ENCODE peak calls at places on chromosomes 11 and 22, in nine cellular contexts. B, Y, T, P, S, Z, H, O and A are unnamed samples.
A peak's percentile ranks its signal among the peaks of the same experiment; 100 is the strongest.

GRCh38 chr11:111629499-111629898 is 27.2 kb downstream of the SIK2 start:
- DNase-seq in H (no peak), Z (no peak), Y (no peak), T (no peak), O (no peak), S (no peak), B (no peak), P (no peak), A (no peak)

GRCh38 chr11:30653606-30654005 is 67.5 kb upstream of the MPPED2 start:
- DNase-seq in P (no peak), T (no peak), Y (no peak), B (peak; percentile 30), Z (no peak), O (no peak), S (no peak), H (no peak), A (no peak)

GRCh38 chr22:20247010-20247505 is 21.1 kb downstream of the RTN4R start:
- DNase-seq in B (peak; percentile 30), Z (no peak), T (no peak), O (no peak), P (no peak), H (no peak), Y (no peak), S (no peak), A (no peak)

GRCh38 chr11:118275184-118275583 is 11.1 kb upstream of the MPZL2 start:
- DNase-seq in T (no peak), S (peak; percentile 64), P (peak; percentile 90), Z (no peak), H (no peak), B (no peak), O (no peak), Y (peak; percentile 94), A (no peak)

GRCh38 chr11:107898270-107898669 is 30.0 kb upstream of the RAB39A start:
- DNase-seq in P (peak; percentile 35), B (peak; percentile 62), Z (peak; percentile 26), O (peak; percentile 32), H (peak; percentile 53), S (peak; percentile 72), Y (peak; percentile 81), T (no peak), A (no peak)

GRCh38 chr11:69161117-69161407 is 5.3 kb downstream of the SMIM38 start:
- DNase-seq in T (no peak), S (no peak), P (no peak), Y (no peak), H (no peak), Z (no peak), O (no peak), B (no peak), A (no peak)

GRCh38 chr22:44091021-44091721 is 67.1 kb downstream of the PARVB start:
- DNase-seq in S (peak; percentile 21), Z (peak; percentile 28), P (no peak), O (peak; percentile 16), T (no peak), Y (peak; percentile 26), H (peak; percentile 22), B (peak; percentile 54), A (no peak)

GRCh38 chr11:58771458-58771855 is 39.7 kb upstream of the GLYAT start:
- DNase-seq in P (peak; percentile 9), Y (peak; percentile 48), S (no peak), T (no peak), B (no peak), O (no peak), H (no peak), Z (no peak), A (no peak)

GRCh38 chr11:103108933-103109817 is at the start of gene DYNC2H1:
- DNase-seq in B (peak; percentile 96), P (peak; percentile 94), S (peak; percentile 96), Z (peak; percentile 96), O (peak; percentile 90), H (peak; percentile 91), Y (peak; percentile 99), T (peak; percentile 73), A (peak; percentile 96)

GRCh38 chr11:101049123-101049522 is 80.5 kb downstream of the PGR start:
- DNase-seq in Y (peak; percentile 94), O (no peak), H (no peak), Z (peak; percentile 8), P (peak; percentile 70), B (peak; percentile 17), S (no peak), T (no peak), A (no peak)

GRCh38 chr22:49979587-49980264 is 19.2 kb downstream of the PIM3 start:
- DNase-seq in H (peak; percentile 58), Z (peak; percentile 29), Y (peak; percentile 63), O (no peak), T (no peak), S (peak; percentile 60), B (peak; percentile 83), P (no peak), A (no peak)

GRCh38 chr11:44600261-44600660 is 34.8 kb downstream of the CD82 start:
- DNase-seq in H (no peak), P (no peak), T (no peak), B (no peak), S (no peak), Y (no peak), O (no peak), Z (no peak), A (no peak)
- H3K4me1 ChIP-seq in H (peaks cover 21% of the 10 kb centered on the region), P (peaks cover 21% of the 10 kb centered on the region), T (peaks cover 28% of the 10 kb centered on the region), B (peaks cover 4% of the 10 kb centered on the region), S (no peaks in the 10 kb centered on the region), Y (no peaks in the 10 kb centered on the region), O (peaks cover 69% of the 10 kb centered on the region), Z (peaks cover 23% of the 10 kb centered on the region), A (peaks cover 48% of the 10 kb centered on the region)

DNA sequence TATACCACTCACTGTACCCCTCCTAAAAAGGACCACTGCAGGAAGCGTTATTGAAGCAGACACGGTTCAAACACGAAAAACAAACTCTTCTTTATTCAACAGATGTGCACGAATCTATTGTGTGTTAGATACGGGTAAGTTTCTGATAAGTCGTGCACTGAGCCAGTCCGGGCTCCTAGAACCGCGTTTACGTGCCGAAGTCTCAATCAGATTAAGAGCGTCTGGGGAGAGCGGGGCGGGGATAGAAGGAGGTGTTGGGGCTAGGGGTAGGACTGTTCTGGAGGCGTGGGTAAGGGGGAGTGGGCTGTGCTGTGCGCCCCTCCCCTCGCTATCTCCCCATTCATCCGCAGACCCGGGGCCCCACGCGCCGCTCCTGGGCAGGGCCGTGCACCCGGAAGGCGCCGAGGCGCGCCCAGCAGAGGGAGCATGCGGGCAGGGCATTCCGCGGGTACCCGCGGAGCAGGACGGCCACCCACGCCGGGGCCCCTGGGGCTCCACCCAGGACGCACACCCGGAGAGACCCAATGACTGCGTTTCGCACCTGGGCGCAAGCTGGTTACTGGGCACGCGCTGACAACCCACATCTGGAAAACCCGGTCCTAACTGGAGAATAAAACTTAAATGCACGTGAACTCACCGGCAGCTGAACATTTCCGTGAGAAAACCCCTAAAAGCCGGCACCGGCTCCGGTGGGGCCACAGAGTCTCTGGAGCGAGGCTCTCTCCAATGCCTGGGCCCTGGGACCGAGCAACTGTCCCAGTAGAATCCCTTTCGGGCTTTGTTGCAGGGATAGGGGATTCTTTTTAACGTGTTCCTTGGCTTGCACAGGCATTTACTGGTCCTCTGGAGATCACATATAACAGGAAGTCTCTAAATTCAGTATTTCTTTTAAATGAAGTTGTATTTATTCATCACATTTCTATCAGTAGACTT is 40.6 kb downstream of the WEE1 start:
- DNase-seq in P (peak; percentile 85), Y (peak; percentile 81), Z (peak; percentile 94), S (peak; percentile 85), O (peak; percentile 87), T (peak; percentile 69), H (peak; percentile 89), B (peak; percentile 79), A (peak; percentile 92)
- H3K4me1 ChIP-seq in P (peaks cover 27% of the 10 kb centered on the region), Y (peaks cover 26% of the 10 kb centered on the region), Z (peaks cover 23% of the 10 kb centered on the region), S (peaks cover 4% of the 10 kb centered on the region), O (peaks cover 16% of the 10 kb centered on the region), T (peaks cover 12% of the 10 kb centered on the region), H (peaks cover 27% of the 10 kb centered on the region), B (peaks cover 5% of the 10 kb centered on the region), A (peaks cover 26% of the 10 kb centered on the region)

DNA sequence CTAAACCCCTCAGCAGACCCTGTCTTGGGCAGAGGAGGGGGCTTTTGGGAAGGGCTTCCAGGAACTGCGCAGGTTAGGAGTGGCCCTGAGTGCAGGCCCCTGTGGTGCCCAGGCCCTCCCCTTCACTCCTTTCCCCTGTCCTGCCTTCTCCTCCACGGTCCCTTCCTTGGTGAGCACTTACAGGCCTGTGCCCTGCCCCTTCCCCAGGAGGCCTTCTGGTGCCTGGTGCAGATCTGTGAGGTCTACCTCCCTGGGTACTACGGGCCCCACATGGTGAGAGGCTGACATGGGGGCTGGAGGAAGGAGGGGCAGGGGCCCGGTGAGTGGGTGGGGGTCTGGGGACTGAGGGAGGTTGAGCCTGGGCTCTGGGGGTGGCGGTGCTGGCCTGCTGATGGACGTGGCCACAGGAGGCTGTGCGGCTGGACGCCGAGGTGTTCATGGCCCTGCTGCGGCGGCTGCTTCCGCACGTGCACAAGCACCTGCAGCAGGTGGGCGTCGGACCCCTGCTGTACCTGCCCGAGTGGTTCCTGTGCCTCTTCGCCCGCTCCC is 2.6 kb downstream of the TBC1D10C start:
- DNase-seq in Z (no peak), B (no peak), O (no peak), T (no peak), S (no peak), H (no peak), Y (no peak), P (no peak), A (no peak)
- H3K4me1 ChIP-seq in Z (peaks cover 5% of the 10 kb centered on the region), B (peaks cover 11% of the 10 kb centered on the region), O (peaks cover 84% of the 10 kb centered on the region), T (peaks cover 81% of the 10 kb centered on the region), S (peaks cover 5% of the 10 kb centered on the region), H (peaks cover 6% of the 10 kb centered on the region), Y (peaks cover 4% of the 10 kb centered on the region), P (peaks cover 10% of the 10 kb centered on the region), A (no peaks in the 10 kb centered on the region)

GRCh38 chr11:116930586-116930985 is 93.2 kb upstream of the APOA1 start:
- DNase-seq in B (no peak), T (no peak), S (no peak), H (no peak), Y (no peak), P (no peak), Z (no peak), O (peak; percentile 19), A (no peak)

GRCh38 chr11:116930177-116930576 is 92.8 kb upstream of the APOA1 start:
- DNase-seq in Z (peak; percentile 10), T (no peak), Y (no peak), B (peak; percentile 39), O (peak; percentile 58), S (peak; percentile 72), H (no peak), P (peak; percentile 33), A (no peak)

GRCh38 chr11:116928845-116929244 is 91.4 kb upstream of the APOA1 start:
- DNase-seq in P (no peak), Z (no peak), S (peak; percentile 16), H (no peak), O (no peak), T (no peak), B (no peak), Y (no peak), A (no peak)

GRCh38 chr11:116928102-116928777 is 90.8 kb upstream of the APOA1 start:
- DNase-seq in B (no peak), Z (no peak), O (peak; percentile 64), Y (no peak), T (no peak), S (peak; percentile 42), P (no peak), H (no peak), A (no peak)

DNA sequence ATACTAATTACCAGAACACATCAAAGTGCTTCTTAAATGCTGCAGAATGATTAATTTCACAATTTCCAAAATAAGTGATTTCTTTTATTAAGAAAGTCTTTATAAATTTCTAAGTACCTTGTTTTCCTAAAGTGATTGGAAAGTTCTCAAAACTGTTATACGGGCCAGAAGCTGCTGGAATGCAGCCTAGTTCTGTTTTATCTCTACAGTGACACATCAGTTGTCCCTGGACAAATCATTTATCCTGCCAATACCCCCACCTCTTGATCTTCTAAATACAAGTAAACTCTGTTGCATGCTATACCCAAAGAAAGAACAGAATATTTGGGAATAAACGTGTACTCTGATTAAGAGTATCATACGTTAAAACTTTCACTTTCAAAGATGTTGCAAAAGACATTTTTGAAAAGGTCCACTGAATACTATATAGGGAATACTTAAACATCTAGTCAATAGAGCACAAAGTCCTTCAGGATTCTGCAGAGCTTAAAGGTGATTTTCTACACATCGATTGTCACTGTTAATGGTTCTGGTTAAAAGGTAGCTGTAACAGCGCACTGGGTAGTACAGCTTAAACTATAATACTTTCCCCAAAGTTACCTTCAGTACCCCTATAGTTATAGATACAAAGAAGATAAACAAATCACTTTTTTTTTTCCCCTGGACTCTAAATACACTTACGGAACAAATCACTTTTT is 92.1 kb upstream of the APOA1 start:
- DNase-seq in P (no peak), T (no peak), O (no peak), Y (no peak), Z (no peak), S (peak; percentile 34), H (no peak), B (no peak), A (no peak)
- H3K4me1 ChIP-seq in P (peaks cover 28% of the 10 kb centered on the region), T (peaks cover 78% of the 10 kb centered on the region), O (peaks cover 97% of the 10 kb centered on the region), Y (peaks cover 23% of the 10 kb centered on the region), Z (peaks cover 11% of the 10 kb centered on the region), S (peaks cover 52% of the 10 kb centered on the region), H (peaks cover 15% of the 10 kb centered on the region), B (peaks cover 24% of the 10 kb centered on the region), A (peaks cover 26% of the 10 kb centered on the region)